ENCODE peak calls at places on chromosomes 13 and 19, in ten cellular contexts. Z is tibial nerve, L is mammary epithelial cell, N is transverse colon, M is gastrocnemius medialis, V is esophagus squamous epithelium, K is PC-3, W is colonic mucosa, A is cardiac muscle cell, Q is tibial artery. C is an unnamed sample.

GRCh38 chr13:23918208-23918607 is 20.9 kb upstream of the C1QTNF9B start:
- DNase-seq in V (no peak), N (no peak), M (no peak), A (no peak), K (peak; percentile 50), W (no peak), Q (no peak), Z (no peak), L (peak; percentile 11), C (no peak)

GRCh38 chr13:46104868-46105267 is at the start of gene CPB2:
- DNase-seq in Z (no peak), N (no peak), A (no peak), K (no peak), Q (no peak), M (no peak), L (no peak), W (no peak), V (no peak), C (no peak)

GRCh38 chr19:46279177-46279576 is 17.7 kb upstream of the HIF3A start:
- DNase-seq in W (no peak), N (no peak), V (no peak), K (no peak), Z (no peak), M (no peak), Q (no peak), L (no peak), A (no peak), C (no peak)

GRCh38 chr19:46015961-46016425 is 6.9 kb downstream of the PGLYRP1 start:
- DNase-seq in K (no peak), Q (no peak), A (peak; percentile 28), Z (no peak), L (no peak), M (no peak), W (no peak), N (no peak), V (no peak), C (no peak)

GRCh38 chr19:50792246-50792851 is 2.1 kb downstream of the ACP4 start:
- DNase-seq in M (no peak), W (no peak), K (peak; percentile 26), V (no peak), Q (no peak), A (no peak), L (no peak), Z (no peak), N (no peak), C (no peak)

GRCh38 chr13:24032252-24032651 is 128.3 kb upstream of the SPATA13 start:
- DNase-seq in Z (no peak), Q (no peak), V (no peak), W (no peak), K (no peak), A (no peak), L (no peak), N (no peak), M (no peak), C (no peak)

GRCh38 chr19:32676186-32676894 is 692 bp downstream of the RGS9BP start:
- DNase-seq in N (no peak), Z (no peak), L (peak; percentile 45), W (no peak), V (no peak), M (peak; percentile 41), K (no peak), A (peak; percentile 12), Q (no peak), C (peak; percentile 65)

GRCh38 chr13:40920826-40921225 is 98.3 kb downstream of the ELF1 start:
- DNase-seq in W (no peak), Z (no peak), N (no peak), K (peak; percentile 19), L (peak; percentile 8), Q (no peak), M (no peak), V (no peak), A (no peak), C (no peak)

GRCh38 chr19:45145270-45146189 is 15.3 kb downstream of the NKPD1 start:
- DNase-seq in M (no peak), Q (no peak), A (no peak), K (no peak), V (no peak), L (no peak), Z (no peak), N (no peak), W (no peak), C (no peak)

GRCh38 chr19:46945668-46946067 is 74.0 kb upstream of the NPAS1 start:
- DNase-seq in V (no peak), K (no peak), M (no peak), W (no peak), N (no peak), Q (no peak), L (no peak), Z (no peak), A (no peak), C (no peak)

GRCh38 chr13:96052655-96053002 is 572 bp downstream of the UGGT2 start:
- DNase-seq in M (no peak), N (no peak), V (no peak), Z (no peak), A (peak; percentile 6), K (peak; percentile 15), L (peak; percentile 60), Q (no peak), W (no peak), C (no peak)

GRCh38 chr13:107130516-107130915 is 562.6 kb upstream of the ARGLU1 start:
- DNase-seq in W (no peak), L (no peak), M (no peak), A (no peak), K (no peak), Q (no peak), V (no peak), N (no peak), Z (no peak), C (no peak)

GRCh38 chr13:51663980-51664957 is 80.0 kb downstream of the WDFY2 start:
- DNase-seq in W (no peak), Z (no peak), K (peak; percentile 25), Q (no peak), V (no peak), M (no peak), N (no peak), L (peak; percentile 36), A (no peak), C (no peak)

GRCh38 chr19:29532956-29533355 is 7.2 kb downstream of the VSTM2B start:
- DNase-seq in A (no peak), W (no peak), Q (peak; percentile 59), L (no peak), M (no peak), Z (no peak), V (no peak), K (no peak), N (no peak), C (no peak)

GRCh38 chr19:18225702-18226468 is at the start of gene PDE4C:
- DNase-seq in N (no peak), Z (no peak), Q (peak; percentile 72), W (no peak), K (no peak), A (no peak), V (no peak), L (no peak), M (no peak), C (peak; percentile 74)
- H3K4me1 ChIP-seq in N (peaks cover 20% of the 10 kb centered on the region), Z (peaks cover 29% of the 10 kb centered on the region), Q (peaks cover 29% of the 10 kb centered on the region), W (peaks cover 10% of the 10 kb centered on the region), K (peaks cover 8% of the 10 kb centered on the region), A (no peaks in the 10 kb centered on the region), V (peaks cover 33% of the 10 kb centered on the region), L (peaks cover 8% of the 10 kb centered on the region), M (peaks cover 17% of the 10 kb centered on the region), C (peaks cover 27% of the 10 kb centered on the region)

GRCh38 chr13:76887070-76887563 is 912 bp upstream of the KCTD12 start:
- DNase-seq in A (peak; percentile 79), W (peak; percentile 23), N (no peak), Q (no peak), M (no peak), L (no peak), Z (no peak), V (no peak), K (no peak), C (no peak)

GRCh38 chr13:76886292-76887061 is at the start of gene KCTD12:
- DNase-seq in Q (peak; percentile 94), Z (peak; percentile 78), V (peak; percentile 57), N (peak; percentile 81), L (peak; percentile 78), W (peak; percentile 85), M (peak; percentile 67), K (peak; percentile 67), A (peak; percentile 95), C (peak; percentile 93)

GRCh38 chr13:76890036-76890435 is 3.8 kb upstream of the KCTD12 start:
- DNase-seq in Z (no peak), V (no peak), M (no peak), A (no peak), N (no peak), Q (no peak), W (no peak), K (peak; percentile 8), L (peak; percentile 95), C (no peak)

GRCh38 chr13:76889254-76889653 is 3.0 kb upstream of the KCTD12 start:
- DNase-seq in Q (no peak), M (no peak), A (no peak), W (no peak), L (peak; percentile 93), N (no peak), Z (no peak), V (no peak), K (no peak), C (no peak)

GRCh38 chr13:76888421-76888820 is 2.2 kb upstream of the KCTD12 start:
- DNase-seq in M (no peak), Z (no peak), N (no peak), V (no peak), Q (no peak), L (peak; percentile 48), K (no peak), A (peak; percentile 8), W (no peak), C (no peak)
- TF ChIP-seq CTCF in M (no peak), Z (no peak), N (no peak), V (no peak), Q (no peak), L (no peak), K (no peak), A (no peak), W (no peak), C (no peak)

DNA sequence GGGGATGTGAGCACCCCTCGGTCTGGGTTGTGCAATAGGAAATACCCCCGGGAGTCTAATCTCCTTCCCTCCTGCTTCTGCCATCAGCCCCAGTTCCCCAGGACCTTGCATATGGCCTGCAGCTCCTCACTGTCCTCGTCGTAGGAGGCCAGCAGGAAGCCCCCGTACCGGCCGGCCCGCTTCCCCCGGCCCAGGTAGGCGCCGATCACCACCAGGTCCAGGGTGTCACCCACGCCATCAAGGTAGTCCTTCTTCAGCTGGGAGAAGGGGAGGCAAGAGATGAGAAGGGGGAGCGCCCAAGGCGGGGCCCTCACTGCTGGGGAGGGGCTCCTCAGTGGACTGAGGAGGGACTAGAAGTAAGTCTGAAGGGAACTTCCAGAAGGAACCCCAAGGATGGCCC is 10.4 kb upstream of the PLA2G4C start:
- DNase-seq in M (no peak), N (no peak), A (no peak), L (no peak), V (no peak), K (no peak), Z (no peak), W (no peak), Q (no peak), C (no peak)
- H3K36me3 ChIP-seq in M (no peaks in the 10 kb centered on the region), N (no peaks in the 10 kb centered on the region), A (no peaks in the 10 kb centered on the region), L (no peaks in the 10 kb centered on the region), V (no peaks in the 10 kb centered on the region), K (peaks cover 16% of the 10 kb centered on the region), Z (peaks cover 81% of the 10 kb centered on the region), W (no peaks in the 10 kb centered on the region), Q (peaks cover 4% of the 10 kb centered on the region), C (no peaks in the 10 kb centered on the region)

GRCh38 chr19:15331419-15332310 is 674 bp downstream of the BRD4 start:
- DNase-seq in L (peak; percentile 46), M (peak; percentile 63), Z (peak; percentile 37), W (peak; percentile 41), V (no peak), N (peak; percentile 64), Q (peak; percentile 74), K (peak; percentile 43), A (peak; percentile 71), C (peak; percentile 73)
- H3K4me1 ChIP-seq in L (peaks cover 14% of the 10 kb centered on the region), M (peaks cover 69% of the 10 kb centered on the region), Z (peaks cover 62% of the 10 kb centered on the region), W (no peaks in the 10 kb centered on the region), V (peaks cover 64% of the 10 kb centered on the region), N (peaks cover 42% of the 10 kb centered on the region), Q (peaks cover 52% of the 10 kb centered on the region), K (peaks cover 24% of the 10 kb centered on the region), A (peaks cover 45% of the 10 kb centered on the region), C (peaks cover 72% of the 10 kb centered on the region)

C was measured in psoas muscle.